ENCODE peak calls at places on chromosomes 13 and 19, in ten cellular contexts. One of them, this sample, is unnamed.

GRCh38 chr19:6248341-6248740 is 31.4 kb downstream of the MLLT1 start:
- DNase-seq in Calu3: no peak
- DNase-seq in tibial artery: no peak
- DNase-seq in AG04450: no peak
- DNase-seq in GM12865: no peak
- DNase-seq in DND-41: no peak
- DNase-seq in choroid plexus epithelial cell: no peak
- DNase-seq in breast epithelium: no peak
- DNase-seq in lung: no peak
- DNase-seq in A673: no peak
- DNase-seq in this sample: no peak

GRCh38 chr19:18280247-18281081 is 958 bp downstream of the JUND start:
- DNase-seq in Calu3: peak
- DNase-seq in tibial artery: peak
- DNase-seq in AG04450: no peak
- DNase-seq in GM12865: peak
- DNase-seq in DND-41: peak
- DNase-seq in choroid plexus epithelial cell: peak
- DNase-seq in breast epithelium: peak
- DNase-seq in lung: peak
- DNase-seq in A673: peak
- DNase-seq in this sample: peak

GRCh38 chr19:45130888-45131615 is 29.7 kb downstream of the NKPD1 start:
- DNase-seq in Calu3: peak
- DNase-seq in tibial artery: no peak
- DNase-seq in AG04450: no peak
- DNase-seq in GM12865: peak
- DNase-seq in DND-41: peak
- DNase-seq in choroid plexus epithelial cell: peak
- DNase-seq in breast epithelium: no peak
- DNase-seq in lung: no peak
- DNase-seq in A673: peak
- DNase-seq in this sample: no peak

GRCh38 chr19:44643605-44644390 is at the start of gene PVR:
- DNase-seq in Calu3: peak
- DNase-seq in tibial artery: peak
- DNase-seq in AG04450: no peak
- DNase-seq in GM12865: peak
- DNase-seq in DND-41: no peak
- DNase-seq in choroid plexus epithelial cell: peak
- DNase-seq in breast epithelium: peak
- DNase-seq in lung: peak
- DNase-seq in A673: peak
- DNase-seq in this sample: peak

GRCh38 chr19:32246032-32246431 is 99.4 kb upstream of the ZNF507 start:
- DNase-seq in Calu3: no peak
- DNase-seq in tibial artery: no peak
- DNase-seq in AG04450: no peak
- DNase-seq in GM12865: no peak
- DNase-seq in DND-41: no peak
- DNase-seq in choroid plexus epithelial cell: no peak
- DNase-seq in breast epithelium: no peak
- DNase-seq in lung: no peak
- DNase-seq in A673: no peak
- DNase-seq in this sample: no peak

GRCh38 chr13:39616087-39616694 is 13.2 kb upstream of the LHFPL6 start:
- DNase-seq in Calu3: peak
- DNase-seq in tibial artery: peak
- DNase-seq in AG04450: peak
- DNase-seq in GM12865: peak
- DNase-seq in DND-41: peak
- DNase-seq in choroid plexus epithelial cell: peak
- DNase-seq in breast epithelium: no peak
- DNase-seq in lung: no peak
- DNase-seq in A673: peak
- DNase-seq in this sample: peak

GRCh38 chr19:14472202-14472961 is 2.8 kb downstream of the PTGER1 start:
- DNase-seq in Calu3: peak
- DNase-seq in tibial artery: peak
- DNase-seq in AG04450: no peak
- DNase-seq in GM12865: peak
- DNase-seq in DND-41: peak
- DNase-seq in choroid plexus epithelial cell: peak
- DNase-seq in breast epithelium: peak
- DNase-seq in lung: peak
- DNase-seq in A673: peak
- DNase-seq in this sample: peak

GRCh38 chr13:33279414-33279813 is 6.1 kb downstream of the STARD13 start:
- DNase-seq in Calu3: no peak
- DNase-seq in tibial artery: no peak
- DNase-seq in AG04450: no peak
- DNase-seq in GM12865: no peak
- DNase-seq in DND-41: no peak
- DNase-seq in choroid plexus epithelial cell: no peak
- DNase-seq in breast epithelium: no peak
- DNase-seq in lung: no peak
- DNase-seq in A673: no peak
- DNase-seq in this sample: no peak

GRCh38 chr19:35291916-35292315 is at the start of gene MAG:
- DNase-seq in Calu3: no peak
- DNase-seq in tibial artery: no peak
- DNase-seq in AG04450: no peak
- DNase-seq in GM12865: no peak
- DNase-seq in DND-41: no peak
- DNase-seq in choroid plexus epithelial cell: no peak
- DNase-seq in breast epithelium: no peak
- DNase-seq in lung: no peak
- DNase-seq in A673: no peak
- DNase-seq in this sample: no peak

GRCh38 chr19:1214862-1215731 is 9.5 kb downstream of the STK11 start:
- DNase-seq in Calu3: no peak
- DNase-seq in tibial artery: peak
- DNase-seq in AG04450: no peak
- DNase-seq in GM12865: no peak
- DNase-seq in DND-41: no peak
- DNase-seq in choroid plexus epithelial cell: no peak
- DNase-seq in breast epithelium: no peak
- DNase-seq in lung: no peak
- DNase-seq in A673: no peak
- DNase-seq in this sample: no peak

GRCh38 chr19:35717665-35718344 is at the start of gene KMT2B:
- DNase-seq in Calu3: peak
- DNase-seq in tibial artery: no peak
- DNase-seq in AG04450: no peak
- DNase-seq in GM12865: peak
- DNase-seq in DND-41: no peak
- DNase-seq in choroid plexus epithelial cell: no peak
- DNase-seq in breast epithelium: no peak
- DNase-seq in lung: no peak
- DNase-seq in A673: no peak
- DNase-seq in this sample: no peak

GRCh38 chr13:28494537-28494860 is 429 bp downstream of the FLT1 start:
- DNase-seq in Calu3: no peak
- DNase-seq in tibial artery: no peak
- DNase-seq in AG04450: no peak
- DNase-seq in GM12865: peak
- DNase-seq in DND-41: no peak
- DNase-seq in choroid plexus epithelial cell: no peak
- DNase-seq in breast epithelium: no peak
- DNase-seq in lung: no peak
- DNase-seq in A673: peak
- DNase-seq in this sample: peak
- TF ChIP-seq CTCF in Calu3: no peak
- TF ChIP-seq CTCF in tibial artery: no peak
- TF ChIP-seq CTCF in AG04450: no peak
- TF ChIP-seq CTCF in GM12865: no peak
- TF ChIP-seq CTCF in DND-41: no peak
- TF ChIP-seq CTCF in choroid plexus epithelial cell: no peak
- TF ChIP-seq CTCF in breast epithelium: no peak
- TF ChIP-seq CTCF in lung: no peak
- TF ChIP-seq CTCF in A673: no peak
- TF ChIP-seq CTCF in this sample: no peak

GRCh38 chr13:32032780-32033179 is 1.2 kb downstream of the FRY start:
- DNase-seq in Calu3: no peak
- DNase-seq in tibial artery: no peak
- DNase-seq in AG04450: no peak
- DNase-seq in GM12865: no peak
- DNase-seq in DND-41: no peak
- DNase-seq in choroid plexus epithelial cell: no peak
- DNase-seq in breast epithelium: no peak
- DNase-seq in lung: no peak
- DNase-seq in A673: no peak
- DNase-seq in this sample: no peak

GRCh38 chr13:32033744-32034143 is 2.2 kb downstream of the FRY start:
- DNase-seq in Calu3: no peak
- DNase-seq in tibial artery: no peak
- DNase-seq in AG04450: no peak
- DNase-seq in GM12865: no peak
- DNase-seq in DND-41: no peak
- DNase-seq in choroid plexus epithelial cell: peak
- DNase-seq in breast epithelium: no peak
- DNase-seq in lung: no peak
- DNase-seq in A673: no peak
- DNase-seq in this sample: no peak

GRCh38 chr13:32031815-32032345 is 306 bp downstream of the FRY start:
- DNase-seq in Calu3: no peak
- DNase-seq in tibial artery: no peak
- DNase-seq in AG04450: no peak
- DNase-seq in GM12865: no peak
- DNase-seq in DND-41: no peak
- DNase-seq in choroid plexus epithelial cell: no peak
- DNase-seq in breast epithelium: no peak
- DNase-seq in lung: no peak
- DNase-seq in A673: no peak
- DNase-seq in this sample: no peak

GRCh38 chr13:32029684-32030083 is 1.9 kb upstream of the FRY start:
- DNase-seq in Calu3: no peak
- DNase-seq in tibial artery: no peak
- DNase-seq in AG04450: no peak
- DNase-seq in GM12865: no peak
- DNase-seq in DND-41: no peak
- DNase-seq in choroid plexus epithelial cell: no peak
- DNase-seq in breast epithelium: no peak
- DNase-seq in lung: no peak
- DNase-seq in A673: no peak
- DNase-seq in this sample: no peak

DNA sequence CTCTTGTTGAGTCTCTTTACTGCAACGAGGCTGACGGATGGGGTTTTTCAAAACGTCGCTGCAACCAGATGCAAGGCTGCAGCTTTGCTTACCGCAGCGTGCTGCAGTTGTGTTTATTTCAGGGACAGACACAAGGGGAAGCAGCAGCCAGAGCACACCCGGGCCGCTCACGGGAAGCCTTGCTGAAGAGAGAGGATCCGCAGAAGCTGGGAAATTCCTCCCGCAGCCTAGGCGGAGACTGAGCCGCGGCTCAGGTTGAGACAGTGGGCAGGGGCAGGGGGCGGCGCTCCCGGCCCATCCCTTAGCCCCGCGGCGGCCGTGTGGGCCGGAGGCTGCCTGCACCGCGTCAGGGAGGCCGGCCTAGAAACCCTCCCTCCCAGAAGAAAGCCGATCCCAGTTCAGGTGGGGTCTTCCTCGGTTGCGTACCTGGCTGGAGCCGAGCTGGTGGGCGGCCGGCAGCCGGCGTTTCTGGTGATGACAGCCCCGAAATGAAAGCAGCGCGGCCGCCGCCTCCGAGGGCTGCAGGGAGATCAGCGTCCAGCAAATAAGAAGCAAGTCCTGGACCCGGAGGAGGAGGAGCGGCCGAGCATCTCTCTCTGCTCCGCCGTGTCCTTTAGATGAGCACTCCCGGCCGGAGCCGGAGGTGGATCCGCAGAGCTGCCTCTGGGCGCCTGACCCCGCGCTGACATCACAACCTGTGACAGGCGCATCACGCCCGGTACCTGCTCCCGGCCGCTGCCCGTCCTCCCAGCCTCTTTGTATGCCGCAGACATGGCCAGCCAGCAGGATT is at the start of gene FRY:
- DNase-seq in Calu3: peak
- DNase-seq in tibial artery: peak
- DNase-seq in AG04450: no peak
- DNase-seq in GM12865: peak
- DNase-seq in DND-41: peak
- DNase-seq in choroid plexus epithelial cell: peak
- DNase-seq in breast epithelium: peak
- DNase-seq in lung: peak
- DNase-seq in A673: peak
- DNase-seq in this sample: peak
- TF ChIP-seq CTCF in Calu3: no peak
- TF ChIP-seq CTCF in tibial artery: peak
- TF ChIP-seq CTCF in AG04450: peak
- TF ChIP-seq CTCF in GM12865: peak
- TF ChIP-seq CTCF in DND-41: no peak
- TF ChIP-seq CTCF in choroid plexus epithelial cell: peak
- TF ChIP-seq CTCF in breast epithelium: no peak
- TF ChIP-seq CTCF in lung: no peak
- TF ChIP-seq CTCF in A673: peak
- TF ChIP-seq CTCF in this sample: no peak

DNA sequence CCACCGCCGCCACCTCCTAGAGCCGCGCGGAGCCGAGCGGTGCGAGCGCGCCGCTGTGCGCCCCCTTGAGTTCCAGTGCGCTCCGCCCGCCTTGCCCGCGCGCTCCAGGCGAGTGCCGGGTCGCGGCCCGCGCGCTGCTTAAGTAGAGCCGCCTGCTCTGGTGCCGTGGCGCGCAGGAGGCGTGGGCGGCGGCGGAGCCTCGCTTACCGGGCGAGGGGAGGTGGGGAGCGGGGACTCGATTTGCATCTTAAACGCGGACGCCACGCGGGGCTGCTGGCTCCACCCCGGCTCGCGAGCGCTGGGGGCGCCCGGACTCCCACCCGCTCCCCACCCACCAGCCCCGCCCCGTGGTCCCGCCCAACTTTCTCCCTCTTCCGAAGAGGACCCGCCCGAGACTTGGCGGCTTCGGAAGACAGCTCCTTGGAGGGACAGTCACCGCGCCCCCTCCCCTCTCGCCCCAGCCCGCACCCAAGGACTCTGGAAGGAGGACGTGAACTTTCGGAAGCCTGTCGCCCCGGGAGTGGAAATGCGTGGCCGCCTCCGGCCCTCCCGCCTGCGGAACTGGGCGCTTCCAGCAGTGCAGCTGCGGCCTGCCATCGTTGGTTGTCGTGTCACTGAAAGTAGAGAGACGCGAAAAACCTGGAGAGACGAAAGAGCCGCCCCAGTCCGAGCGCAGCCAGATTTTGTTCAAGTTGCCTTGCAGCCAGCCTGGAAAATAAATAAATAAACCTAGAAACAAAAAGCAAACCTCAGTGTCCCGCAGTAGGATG is at the start of gene KCTD12:
- DNase-seq in Calu3: peak
- DNase-seq in tibial artery: peak
- DNase-seq in AG04450: no peak
- DNase-seq in GM12865: peak
- DNase-seq in DND-41: peak
- DNase-seq in choroid plexus epithelial cell: peak
- DNase-seq in breast epithelium: peak
- DNase-seq in lung: peak
- DNase-seq in A673: peak
- DNase-seq in this sample: peak
- TF ChIP-seq CTCF in Calu3: no peak
- TF ChIP-seq CTCF in tibial artery: no peak
- TF ChIP-seq CTCF in AG04450: peak
- TF ChIP-seq CTCF in GM12865: peak
- TF ChIP-seq CTCF in DND-41: peak
- TF ChIP-seq CTCF in choroid plexus epithelial cell: peak
- TF ChIP-seq CTCF in breast epithelium: no peak
- TF ChIP-seq CTCF in lung: peak
- TF ChIP-seq CTCF in A673: peak
- TF ChIP-seq CTCF in this sample: no peak

GRCh38 chr19:10730932-10731331 is 13.1 kb downstream of the DNM2 start:
- DNase-seq in Calu3: no peak
- DNase-seq in tibial artery: no peak
- DNase-seq in AG04450: no peak
- DNase-seq in GM12865: no peak
- DNase-seq in DND-41: no peak
- DNase-seq in choroid plexus epithelial cell: no peak
- DNase-seq in breast epithelium: no peak
- DNase-seq in lung: no peak
- DNase-seq in A673: no peak
- DNase-seq in this sample: no peak
- TF ChIP-seq CTCF in Calu3: no peak
- TF ChIP-seq CTCF in tibial artery: no peak
- TF ChIP-seq CTCF in AG04450: no peak
- TF ChIP-seq CTCF in GM12865: no peak
- TF ChIP-seq CTCF in DND-41: no peak
- TF ChIP-seq CTCF in choroid plexus epithelial cell: no peak
- TF ChIP-seq CTCF in breast epithelium: no peak
- TF ChIP-seq CTCF in lung: no peak
- TF ChIP-seq CTCF in A673: no peak
- TF ChIP-seq CTCF in this sample: no peak